ENCODE peak calls at places on chromosome 5, in seven cellular contexts. L is AG04450; R is effector memory CD4-positive, alpha-beta T cell; P is activated CD4-positive, alpha-beta T cell treated with anti-CD3 and anti-CD28 coated beads, Interleukin-2, amount 50 U/mL, for 4 hours; O is activated T-helper 9 cell treated with anti-CD3 and anti-CD28 coated beads, Interleukin-2, amount 50 U/mL, for 16 hours; E is EH; H is ELR. D is an unnamed sample.

GRCh38 chr5:133251296-133252132 is 199.7 kb downstream of the HSPA4 start:
- DNase-seq in H (no peak), O (no peak), R (no peak), P (no peak), L (no peak), E (no peak), D (no peak)

GRCh38 chr5:81268797-81269196 is 32.6 kb upstream of the ZCCHC9 start:
- DNase-seq in H (peak; percentile 91), E (peak; percentile 89), L (peak; percentile 49), O (no peak), P (no peak), R (no peak), D (no peak)

GRCh38 chr5:33711094-33711670 is 180.6 kb downstream of the ADAMTS12 start:
- DNase-seq in E (no peak), O (no peak), H (no peak), P (no peak), L (no peak), R (no peak), D (no peak)

GRCh38 chr5:15021286-15022046 is 149.9 kb upstream of the ANKH start:
- DNase-seq in H (peak; percentile 58), E (peak; percentile 93), P (no peak), O (no peak), L (peak; percentile 29), R (no peak), D (no peak)

GRCh38 chr5:53478411-53479044 is 1.9 kb upstream of the FST start:
- DNase-seq in P (no peak), O (no peak), L (no peak), E (peak; percentile 73), H (peak; percentile 79), R (no peak), D (no peak)

GRCh38 chr5:179355976-179356968 is 11.0 kb upstream of the ADAMTS2 start:
- DNase-seq in P (no peak), E (no peak), O (no peak), H (no peak), R (no peak), L (no peak), D (no peak)

GRCh38 chr5:36874465-36874864 is 2.1 kb upstream of the NIPBL start:
- DNase-seq in O (no peak), P (no peak), E (peak; percentile 6), L (no peak), R (no peak), H (peak; percentile 12), D (no peak)

GRCh38 chr5:175887463-175887862 is 16.1 kb downstream of the CPLX2 start:
- DNase-seq in L (no peak), H (no peak), R (no peak), P (no peak), E (peak; percentile 10), O (no peak), D (no peak)

GRCh38 chr5:2762744-2763532 is 11.5 kb upstream of the IRX2 start:
- DNase-seq in L (no peak), H (no peak), E (no peak), O (no peak), P (no peak), R (no peak), D (no peak)

GRCh38 chr5:31639488-31640011 is 619 bp downstream of the PDZD2 start:
- DNase-seq in H (no peak), O (no peak), L (no peak), P (no peak), R (no peak), E (no peak), D (no peak)

GRCh38 chr5:137648361-137648760 is 87.5 kb downstream of the KLHL3 start:
- DNase-seq in E (no peak), H (no peak), O (no peak), L (no peak), R (no peak), P (no peak), D (no peak)

GRCh38 chr5:133467712-133468463 is 144.5 kb downstream of the FSTL4 start:
- DNase-seq in H (no peak), L (no peak), R (no peak), O (no peak), P (no peak), E (no peak), D (no peak)

GRCh38 chr5:132070460-132071337 is 2.9 kb upstream of the CSF2 start:
- DNase-seq in L (no peak), E (peak; percentile 44), H (peak; percentile 65), O (no peak), P (peak; percentile 55), R (no peak), D (no peak)

GRCh38 chr5:670396-671270 is 22.5 kb downstream of the TPPP start:
- DNase-seq in L (no peak), O (no peak), E (no peak), H (no peak), P (no peak), R (no peak), D (no peak)

GRCh38 chr5:156147251-156147947 is 179.6 kb upstream of the SGCD start:
- DNase-seq in H (no peak), O (no peak), P (no peak), E (peak; percentile 59), L (peak; percentile 37), R (no peak), D (no peak)

GRCh38 chr5:150513375-150514309 is 5.7 kb downstream of the NDST1 start:
- DNase-seq in R (no peak), O (no peak), P (no peak), H (peak; percentile 48), E (no peak), L (no peak), D (no peak)

GRCh38 chr5:73599378-73599777 is 26.6 kb upstream of the ARHGEF28 start:
- DNase-seq in H (no peak), O (no peak), E (no peak), L (no peak), R (no peak), P (no peak), D (no peak)

GRCh38 chr5:151345808-151346478 is 1.4 kb downstream of the SLC36A2 start:
- DNase-seq in O (no peak), R (no peak), L (no peak), E (peak; percentile 33), H (peak; percentile 28), P (no peak), D (no peak)

GRCh38 chr5:112696786-112697185 is 40.9 kb upstream of the APC start:
- DNase-seq in P (no peak), R (no peak), O (no peak), H (no peak), E (no peak), L (no peak), D (no peak)

GRCh38 chr5:154221371-154221896 is 30.9 kb downstream of the GALNT10 start:
- DNase-seq in R (peak; percentile 32), L (peak; percentile 51), H (peak; percentile 93), O (peak; percentile 14), E (peak; percentile 98), P (peak; percentile 48), D (no peak)

GRCh38 chr5:157761690-157762611 is 18.4 kb downstream of the LSM11 start:
- DNase-seq in R (no peak), H (peak; percentile 78), P (no peak), E (peak; percentile 74), O (no peak), L (no peak), D (no peak)

D was measured in NK-92 treated with Interleukin-12 subunit alpha and Interleukin-12 subunit beta, amount 100 ng/mL, for 24 hours.